ENCODE peak calls at places on chromosomes 11 and 22, in five cellular contexts. One of them, this sample, is unnamed.

GRCh38 chr22:50206599-50206998 is 5.8 kb downstream of the SELENOO start:
- DNase-seq in stomach: no peak
- DNase-seq in H1: peak; percentile 76
- DNase-seq in SK-N-SH: peak; percentile 87
- DNase-seq in K562: peak; percentile 44
- DNase-seq in this sample: peak; percentile 29

GRCh38 chr22:36355362-36355761 is 32.4 kb downstream of the MYH9 start:
- DNase-seq in stomach: no peak
- DNase-seq in H1: no peak
- DNase-seq in SK-N-SH: no peak
- DNase-seq in K562: no peak
- DNase-seq in this sample: no peak

GRCh38 chr22:48404004-48404403 is 1423.7 kb downstream of the BRD1 start:
- DNase-seq in stomach: peak; percentile 22
- DNase-seq in H1: no peak
- DNase-seq in SK-N-SH: no peak
- DNase-seq in K562: no peak
- DNase-seq in this sample: no peak

GRCh38 chr22:26367402-26368245 is 61.4 kb upstream of the ASPHD2 start:
- DNase-seq in stomach: peak; percentile 41
- DNase-seq in H1: peak; percentile 81
- DNase-seq in SK-N-SH: peak; percentile 68
- DNase-seq in K562: peak; percentile 64
- DNase-seq in this sample: peak; percentile 28

GRCh38 chr22:17969732-17970131 is 54.6 kb downstream of the MICAL3 start:
- DNase-seq in stomach: no peak
- DNase-seq in H1: no peak
- DNase-seq in SK-N-SH: no peak
- DNase-seq in K562: no peak
- DNase-seq in this sample: no peak

GRCh38 chr11:110295487-110296225 is 758 bp downstream of the RDX start:
- DNase-seq in stomach: peak; percentile 61
- DNase-seq in H1: peak; percentile 64
- DNase-seq in SK-N-SH: peak; percentile 81
- DNase-seq in K562: peak; percentile 40
- DNase-seq in this sample: peak; percentile 58

GRCh38 chr11:45041556-45041955 is 90.9 kb upstream of the TP53I11 start:
- DNase-seq in stomach: no peak
- DNase-seq in H1: no peak
- DNase-seq in SK-N-SH: no peak
- DNase-seq in K562: no peak
- DNase-seq in this sample: no peak

GRCh38 chr11:101470881-101471535 is 112.8 kb downstream of the TRPC6 start:
- DNase-seq in stomach: no peak
- DNase-seq in H1: no peak
- DNase-seq in SK-N-SH: no peak
- DNase-seq in K562: no peak
- DNase-seq in this sample: no peak

GRCh38 chr11:44561275-44561781 is 4.1 kb upstream of the CD82 start:
- DNase-seq in stomach: no peak
- DNase-seq in H1: no peak
- DNase-seq in SK-N-SH: no peak
- DNase-seq in K562: no peak
- DNase-seq in this sample: no peak

GRCh38 chr11:128497057-128497957 is 90.1 kb downstream of the ETS1 start:
- DNase-seq in stomach: no peak
- DNase-seq in H1: no peak
- DNase-seq in SK-N-SH: peak; percentile 57
- DNase-seq in K562: no peak
- DNase-seq in this sample: no peak

GRCh38 chr11:62805991-62806441 is 776 bp upstream of the NXF1 start:
- DNase-seq in stomach: no peak
- DNase-seq in H1: no peak
- DNase-seq in SK-N-SH: peak; percentile 37
- DNase-seq in K562: peak; percentile 29
- DNase-seq in this sample: peak; percentile 16

GRCh38 chr11:123195182-123196059 is at the start of gene CLMP:
- DNase-seq in stomach: no peak
- DNase-seq in H1: peak; percentile 83
- DNase-seq in SK-N-SH: peak; percentile 91
- DNase-seq in K562: no peak
- DNase-seq in this sample: peak; percentile 53

GRCh38 chr11:130522284-130522961 is 74.0 kb downstream of the ADAMTS15 start:
- DNase-seq in stomach: peak; percentile 93
- DNase-seq in H1: peak; percentile 67
- DNase-seq in SK-N-SH: peak; percentile 70
- DNase-seq in K562: peak; percentile 75
- DNase-seq in this sample: peak; percentile 76

GRCh38 chr22:35930933-35931332 is 97.7 kb downstream of the RBFOX2 start:
- DNase-seq in stomach: no peak
- DNase-seq in H1: no peak
- DNase-seq in SK-N-SH: peak; percentile 59
- DNase-seq in K562: peak; percentile 19
- DNase-seq in this sample: no peak

GRCh38 chr11:2102132-2102882 is 36.9 kb downstream of the IGF2 start:
- DNase-seq in stomach: no peak
- DNase-seq in H1: no peak
- DNase-seq in SK-N-SH: no peak
- DNase-seq in K562: no peak
- DNase-seq in this sample: no peak

GRCh38 chr11:29773656-29774264 is 243.1 kb downstream of the KCNA4 start:
- DNase-seq in stomach: no peak
- DNase-seq in H1: no peak
- DNase-seq in SK-N-SH: no peak
- DNase-seq in K562: no peak
- DNase-seq in this sample: no peak

GRCh38 chr11:106086850-106087249 is 9.4 kb downstream of the AASDHPPT start:
- DNase-seq in stomach: no peak
- DNase-seq in H1: no peak
- DNase-seq in SK-N-SH: no peak
- DNase-seq in K562: no peak
- DNase-seq in this sample: no peak

GRCh38 chr22:29636751-29637150 is 33.3 kb downstream of the NF2 start:
- DNase-seq in stomach: no peak
- DNase-seq in H1: no peak
- DNase-seq in SK-N-SH: no peak
- DNase-seq in K562: no peak
- DNase-seq in this sample: no peak

DNA sequence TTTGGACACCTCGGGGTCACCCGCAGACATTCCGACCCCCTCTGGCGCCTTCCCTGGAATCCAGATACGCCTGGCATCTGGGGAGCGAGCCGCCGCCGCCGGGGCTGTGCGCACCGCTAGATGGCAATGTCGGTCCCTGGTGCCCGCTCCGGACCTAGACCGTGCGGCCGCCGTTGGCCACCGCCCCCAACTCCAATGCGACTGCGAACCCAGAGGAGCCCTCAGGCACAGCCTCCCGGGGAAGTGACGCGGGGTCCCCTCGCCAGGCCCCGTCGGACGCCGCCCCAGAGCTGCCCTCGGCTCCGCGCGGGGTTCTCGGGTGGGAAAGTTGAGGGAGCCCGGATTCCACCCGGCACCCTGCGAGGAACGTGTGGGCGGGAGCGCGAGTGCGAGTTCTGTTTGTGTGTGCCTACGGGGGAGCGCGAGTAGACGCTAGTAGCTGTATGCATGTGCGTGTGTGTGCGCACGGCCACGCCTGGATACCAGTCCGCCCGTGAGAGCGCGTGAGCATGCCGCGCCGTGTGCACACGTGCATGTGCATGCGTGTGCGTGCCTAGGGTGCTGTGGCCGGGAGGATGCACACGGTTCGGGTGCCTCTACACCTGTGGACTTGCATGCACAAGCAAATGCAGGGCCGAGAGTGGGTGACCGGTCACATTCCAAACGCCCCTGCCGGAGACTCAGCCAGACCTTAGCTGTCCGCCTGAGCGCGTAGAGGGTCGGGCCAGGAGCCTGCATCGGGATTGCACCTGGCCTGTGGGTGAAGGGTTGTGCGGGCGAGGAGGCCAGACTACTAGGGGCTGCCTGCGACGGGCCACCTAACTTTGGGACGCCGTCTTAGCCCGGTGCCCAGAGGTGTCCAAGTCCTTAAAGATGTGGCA is 1.9 kb downstream of the CHRM4 start:
- DNase-seq in stomach: peak; percentile 73
- DNase-seq in H1: peak; percentile 95
- DNase-seq in SK-N-SH: peak; percentile 95
- DNase-seq in K562: peak; percentile 65
- DNase-seq in this sample: peak; percentile 68
- TF ChIP-seq EP300 in stomach: no peak
- TF ChIP-seq EP300 in H1: no peak
- TF ChIP-seq EP300 in SK-N-SH: no peak
- TF ChIP-seq EP300 in K562: no peak
- TF ChIP-seq EP300 in this sample: no peak

GRCh38 chr11:76771446-76772099 is 11.6 kb upstream of the TSKU start:
- DNase-seq in stomach: no peak
- DNase-seq in H1: no peak
- DNase-seq in SK-N-SH: no peak
- DNase-seq in K562: no peak
- DNase-seq in this sample: no peak

GRCh38 chr11:76772783-76773106 is 10.4 kb upstream of the TSKU start:
- DNase-seq in stomach: no peak
- DNase-seq in H1: no peak
- DNase-seq in SK-N-SH: no peak
- DNase-seq in K562: no peak
- DNase-seq in this sample: no peak

GRCh38 chr11:76770642-76771445 is 12.3 kb upstream of the TSKU start:
- DNase-seq in stomach: peak; percentile 71
- DNase-seq in H1: no peak
- DNase-seq in SK-N-SH: no peak
- DNase-seq in K562: no peak
- DNase-seq in this sample: peak; percentile 67

GRCh38 chr11:76773921-76774361 is 9.2 kb upstream of the TSKU start:
- DNase-seq in stomach: peak; percentile 75
- DNase-seq in H1: no peak
- DNase-seq in SK-N-SH: no peak
- DNase-seq in K562: no peak
- DNase-seq in this sample: no peak

DNA sequence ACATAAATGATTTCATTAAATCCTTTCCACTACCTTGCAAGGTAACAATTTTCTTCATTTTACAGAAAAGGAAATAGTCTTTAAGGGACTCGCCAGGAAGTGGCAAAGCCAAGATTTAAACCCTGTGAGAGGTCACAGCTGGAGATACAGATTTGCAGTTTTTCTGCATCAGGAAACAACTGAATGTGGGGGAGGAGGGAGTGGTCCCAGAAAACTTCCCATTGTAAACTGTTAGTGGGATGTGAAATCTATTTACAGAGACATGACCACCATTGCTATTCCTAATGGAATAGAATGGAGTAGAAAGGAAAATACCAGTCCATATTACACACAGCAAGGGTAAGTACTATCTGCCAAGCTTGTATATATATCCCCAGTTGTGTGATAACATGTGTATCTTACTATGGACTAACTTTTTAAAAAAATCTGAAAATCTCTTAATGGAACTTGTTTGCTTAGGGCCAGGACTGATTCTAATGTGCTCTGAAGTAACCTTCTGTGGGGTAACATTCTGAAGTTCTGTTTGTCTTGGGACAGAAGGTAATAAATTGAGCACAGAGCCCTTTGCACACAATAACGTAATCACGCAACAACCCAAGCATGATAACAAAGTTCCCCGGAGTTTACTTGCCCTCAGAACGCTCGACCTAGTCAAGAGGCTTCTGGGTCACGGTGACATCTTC is 10.9 kb upstream of the TSKU start:
- DNase-seq in stomach: no peak
- DNase-seq in H1: no peak
- DNase-seq in SK-N-SH: no peak
- DNase-seq in K562: no peak
- DNase-seq in this sample: no peak
- TF ChIP-seq EP300 in stomach: no peak
- TF ChIP-seq EP300 in H1: no peak
- TF ChIP-seq EP300 in SK-N-SH: no peak
- TF ChIP-seq EP300 in K562: no peak
- TF ChIP-seq EP300 in this sample: peak; percentile 7

GRCh38 chr11:67606477-67607295 is at the start of gene NDUFV1:
- DNase-seq in stomach: peak; percentile 98
- DNase-seq in H1: peak; percentile 95
- DNase-seq in SK-N-SH: peak; percentile 98
- DNase-seq in K562: peak; percentile 91
- DNase-seq in this sample: peak; percentile 98
- TF ChIP-seq EP300 in stomach: no peak
- TF ChIP-seq EP300 in H1: no peak
- TF ChIP-seq EP300 in SK-N-SH: no peak
- TF ChIP-seq EP300 in K562: peak; percentile 40
- TF ChIP-seq EP300 in this sample: no peak

GRCh38 chr11:46162700-46163099 is 41.4 kb upstream of the PHF21A start:
- DNase-seq in stomach: no peak
- DNase-seq in H1: no peak
- DNase-seq in SK-N-SH: no peak
- DNase-seq in K562: no peak
- DNase-seq in this sample: no peak
- TF ChIP-seq EP300 in stomach: no peak
- TF ChIP-seq EP300 in H1: no peak
- TF ChIP-seq EP300 in SK-N-SH: no peak
- TF ChIP-seq EP300 in K562: no peak
- TF ChIP-seq EP300 in this sample: no peak

DNA sequence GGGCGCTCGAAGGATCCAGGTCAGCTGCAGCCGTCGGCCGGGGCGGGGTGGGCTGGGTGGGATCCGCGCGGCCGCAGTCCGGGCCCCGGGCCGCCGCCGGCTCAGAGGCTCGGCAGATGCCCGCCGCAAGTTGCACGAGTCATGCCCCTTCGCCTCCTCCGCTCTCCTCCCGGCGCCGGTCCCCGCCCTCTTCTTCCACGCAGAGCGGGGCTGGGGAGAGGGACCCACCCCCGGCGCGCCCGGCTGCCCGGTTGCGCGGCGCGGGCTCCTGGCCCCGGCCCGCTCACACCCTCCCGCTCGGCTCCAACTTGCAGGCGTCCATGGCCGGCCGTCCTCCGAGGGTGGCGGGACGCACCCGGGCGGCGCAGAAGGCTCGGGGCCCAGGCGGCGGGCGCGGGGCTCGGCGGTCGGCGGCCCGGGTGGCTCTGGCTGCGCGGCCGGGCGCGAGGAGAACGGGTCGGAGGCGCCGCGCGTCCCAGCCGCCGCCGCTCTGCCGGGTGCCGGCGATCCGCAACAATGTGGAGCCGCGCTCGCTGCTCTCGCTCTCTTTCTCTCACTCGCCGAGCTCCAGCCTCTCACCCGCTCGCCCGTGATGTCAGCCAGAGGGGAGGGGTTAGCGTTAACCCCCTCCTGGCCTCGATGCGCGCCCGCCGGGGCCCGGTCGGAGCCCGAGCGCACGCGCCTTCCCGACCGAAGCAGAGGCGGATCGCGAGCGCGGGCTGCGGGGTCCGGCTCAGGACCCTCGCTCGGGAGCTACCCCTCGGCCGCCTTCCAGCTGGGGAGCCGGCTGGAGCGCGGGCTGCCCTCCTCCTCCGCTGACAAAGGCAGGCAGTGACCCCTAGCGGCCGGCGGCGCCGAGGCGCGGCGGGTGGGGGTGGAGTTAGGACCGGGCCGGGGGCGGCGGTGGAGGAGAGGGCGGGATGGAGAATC is at the start of gene NECTIN1:
- DNase-seq in stomach: peak; percentile 91
- DNase-seq in H1: peak; percentile 98
- DNase-seq in SK-N-SH: peak; percentile 96
- DNase-seq in K562: peak; percentile 93
- DNase-seq in this sample: peak; percentile 91
- TF ChIP-seq EP300 in stomach: no peak
- TF ChIP-seq EP300 in H1: no peak
- TF ChIP-seq EP300 in SK-N-SH: no peak
- TF ChIP-seq EP300 in K562: no peak
- TF ChIP-seq EP300 in this sample: no peak

This sample was measured in transverse colon.